ENCODE peak calls at places on chromosome 11, in six cellular contexts. E is mammary epithelial cell, Y is adipocyte, W is transverse colon, Z is psoas muscle, M is colonic mucosa. F is an unnamed sample.

GRCh38 chr11:79485694-79486093 is 44.9 kb upstream of the TENM4 start:
- DNase-seq in E (no peak), Y (no peak), W (no peak), Z (no peak), M (no peak), F (no peak)

GRCh38 chr11:57903441-57904123 is 120.1 kb upstream of the OR9Q1 start:
- DNase-seq in E (peak; percentile 88), Y (no peak), W (peak; percentile 80), Z (no peak), M (peak; percentile 73), F (peak; percentile 19)

GRCh38 chr11:122804796-122805195 is 33.5 kb upstream of the CRTAM start:
- DNase-seq in E (peak; percentile 87), Y (peak; percentile 33), W (no peak), Z (no peak), M (no peak), F (no peak)

GRCh38 chr11:114230031-114230430 is 66.2 kb upstream of the NNMT start:
- DNase-seq in E (no peak), Y (no peak), W (no peak), Z (no peak), M (no peak), F (no peak)

GRCh38 chr11:64592656-64593055 is 1.6 kb downstream of the SLC22A12 start:
- DNase-seq in E (no peak), Y (no peak), W (no peak), Z (peak; percentile 40), M (no peak), F (no peak)

GRCh38 chr11:115104851-115105453 is 399.3 kb downstream of the CADM1 start:
- DNase-seq in E (no peak), Y (no peak), W (no peak), Z (no peak), M (no peak), F (no peak)

GRCh38 chr11:19253149-19253540 is 12.4 kb upstream of the E2F8 start:
- DNase-seq in E (no peak), Y (no peak), W (peak; percentile 28), Z (no peak), M (peak; percentile 34), F (peak; percentile 24)

GRCh38 chr11:29268733-29269132 is 748.1 kb downstream of the KCNA4 start:
- DNase-seq in E (no peak), Y (no peak), W (no peak), Z (no peak), M (no peak), F (no peak)

GRCh38 chr11:105148241-105148640 is 8.7 kb upstream of the CARD18 start:
- DNase-seq in E (no peak), Y (no peak), W (no peak), Z (no peak), M (no peak), F (no peak)

GRCh38 chr11:64341429-64341828 is 1.4 kb downstream of the CCDC88B start:
- DNase-seq in E (no peak), Y (no peak), W (no peak), Z (no peak), M (no peak), F (no peak)

GRCh38 chr11:57645716-57646085 is 4.0 kb downstream of the YPEL4 start:
- DNase-seq in E (no peak), Y (no peak), W (no peak), Z (no peak), M (no peak), F (no peak)

GRCh38 chr11:83278351-83278750 is 7.8 kb downstream of the CCDC90B start:
- DNase-seq in E (no peak), Y (peak; percentile 36), W (no peak), Z (no peak), M (no peak), F (no peak)

GRCh38 chr11:64716471-64717267 is 6.3 kb downstream of the NRXN2 start:
- DNase-seq in E (no peak), Y (no peak), W (no peak), Z (no peak), M (no peak), F (no peak)

GRCh38 chr11:102830328-102830727 is 13.1 kb downstream of the MMP3 start:
- DNase-seq in E (peak; percentile 52), Y (peak; percentile 40), W (no peak), Z (no peak), M (no peak), F (no peak)

GRCh38 chr11:90895850-90896249 is 673.0 kb upstream of the CHORDC1 start:
- DNase-seq in E (no peak), Y (no peak), W (no peak), Z (no peak), M (no peak), F (no peak)

GRCh38 chr11:67265633-67266423 is 445 bp upstream of the GRK2 start:
- DNase-seq in E (peak; percentile 46), Y (peak; percentile 88), W (peak; percentile 85), Z (peak; percentile 92), M (peak; percentile 83), F (peak; percentile 80)

DNA sequence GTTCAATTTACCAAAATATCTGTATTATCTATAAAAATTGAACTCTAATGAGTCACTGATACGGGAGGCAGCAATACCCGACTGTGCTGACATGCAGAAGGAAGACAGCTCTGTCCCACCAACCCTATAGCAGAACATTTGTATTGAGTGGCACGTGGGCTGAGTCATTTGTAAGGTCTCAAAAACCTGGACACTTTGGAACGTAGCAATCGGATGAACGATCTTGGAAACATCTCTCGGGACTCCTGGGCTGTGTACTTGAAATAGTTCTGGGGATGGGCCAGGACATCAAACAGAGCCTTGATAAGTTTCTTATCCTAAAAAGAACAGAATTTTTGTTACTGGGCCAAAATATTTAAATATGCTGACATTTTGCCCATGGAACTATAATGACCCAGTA is 17.1 kb upstream of the NRIP3 start:
- DNase-seq in E (no peak), Y (no peak), W (no peak), Z (no peak), M (no peak), F (no peak)
- H3K36me3 ChIP-seq in E (no peaks in the 10 kb centered on the region), Y (no peaks in the 10 kb centered on the region), W (no peaks in the 10 kb centered on the region), Z (no peaks in the 10 kb centered on the region), M (no peaks in the 10 kb centered on the region), F (no peaks in the 10 kb centered on the region)

GRCh38 chr11:3854977-3855807 is at the start of gene STIM1:
- DNase-seq in E (peak; percentile 87), Y (peak; percentile 98), W (peak; percentile 96), Z (peak; percentile 98), M (peak; percentile 98), F (peak; percentile 93)

GRCh38 chr11:3855808-3856491 is 486 bp downstream of the STIM1 start:
- DNase-seq in E (peak; percentile 50), Y (peak; percentile 51), W (peak; percentile 57), Z (peak; percentile 87), M (peak; percentile 56), F (peak; percentile 60)

GRCh38 chr11:3853545-3853842 is 2.0 kb upstream of the STIM1 start:
- DNase-seq in E (no peak), Y (no peak), W (no peak), Z (no peak), M (no peak), F (no peak)

GRCh38 chr11:3854660-3854976 is 846 bp upstream of the STIM1 start:
- DNase-seq in E (no peak), Y (no peak), W (no peak), Z (no peak), M (no peak), F (no peak)

GRCh38 chr11:3853935-3854659 is 1.4 kb upstream of the STIM1 start:
- DNase-seq in E (peak; percentile 9), Y (no peak), W (peak; percentile 60), Z (peak; percentile 89), M (peak; percentile 60), F (no peak)
- H3K4me1 ChIP-seq in E (peaks cover 30% of the 10 kb centered on the region), Y (peaks cover 35% of the 10 kb centered on the region), W (peaks cover 40% of the 10 kb centered on the region), Z (peaks cover 40% of the 10 kb centered on the region), M (peaks cover 17% of the 10 kb centered on the region), F (peaks cover 15% of the 10 kb centered on the region)

DNA sequence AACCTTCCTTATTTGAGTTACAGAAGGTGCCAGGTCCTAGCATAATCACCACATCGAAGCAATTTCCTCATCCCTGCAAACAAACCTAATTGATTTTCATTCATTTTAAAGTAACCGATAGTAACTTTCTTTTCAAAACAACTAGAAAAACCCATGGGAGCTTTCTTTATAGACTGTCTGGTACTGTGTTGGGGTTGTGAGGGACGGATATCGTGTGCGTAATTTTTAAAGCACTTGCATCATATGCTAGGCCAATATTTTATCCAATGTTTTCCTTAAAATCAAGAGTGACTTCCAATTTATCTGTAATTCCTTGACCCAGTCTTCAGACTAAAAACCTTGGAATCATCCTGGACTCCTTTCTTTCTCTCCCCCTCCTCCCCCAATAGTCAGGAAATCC is 271.5 kb upstream of the SESN3 start:
- DNase-seq in E (no peak), Y (no peak), W (no peak), Z (no peak), M (no peak), F (no peak)
- H3K4me3 ChIP-seq in E (no peak overlapping the region), Y (no peak overlapping the region), W (no peak overlapping the region), Z (no peak overlapping the region), M (no peak overlapping the region), F (no peak overlapping the region)

GRCh38 chr11:73141309-73142127 is 600 bp downstream of the FCHSD2 start:
- DNase-seq in E (peak; percentile 64), Y (peak; percentile 81), W (peak; percentile 76), Z (peak; percentile 87), M (peak; percentile 72), F (peak; percentile 89)
- H3K36me3 ChIP-seq in E (no peaks in the 10 kb centered on the region), Y (peaks cover 11% of the 10 kb centered on the region), W (no peaks in the 10 kb centered on the region), Z (no peaks in the 10 kb centered on the region), M (no peaks in the 10 kb centered on the region), F (no peaks in the 10 kb centered on the region)